ENCODE peak calls at places on chromosome 2, in eight cellular contexts. E is GM12892, S is T-helper 17 cell, C is NCI-H1694, K is fibroblast of the aortic adventitia, X is M059J, A is HEK293T, P is naive B cell. G is an unnamed sample.

GRCh38 chr2:217732995-217733394 is 269.8 kb downstream of the TNS1 start:
- DNase-seq in K (peak; percentile 37), P (no peak), E (no peak), X (no peak), C (no peak), S (no peak), A (no peak), G (no peak)

GRCh38 chr2:224039080-224039769 is at the start of gene SERPINE2:
- DNase-seq in S (no peak), K (peak; percentile 61), X (peak; percentile 80), C (peak; percentile 30), E (peak; percentile 41), A (peak; percentile 77), P (peak; percentile 38), G (peak; percentile 68)

GRCh38 chr2:239465017-239466001 is 64.5 kb upstream of the HDAC4 start:
- DNase-seq in A (no peak), S (no peak), C (no peak), K (no peak), P (no peak), X (peak; percentile 68), E (no peak), G (no peak)

GRCh38 chr2:20444993-20445910 is 1.6 kb upstream of the RHOB start:
- DNase-seq in S (no peak), A (no peak), C (no peak), E (no peak), X (no peak), P (no peak), K (no peak), G (no peak)

GRCh38 chr2:64263315-64263714 is 119.1 kb upstream of the PELI1 start:
- DNase-seq in C (no peak), S (no peak), A (no peak), P (no peak), X (peak; percentile 42), E (no peak), K (peak; percentile 62), G (no peak)

GRCh38 chr2:218517434-218518206 is 50.5 kb downstream of the USP37 start:
- DNase-seq in E (no peak), K (peak; percentile 9), S (no peak), P (no peak), X (peak; percentile 2), A (no peak), C (no peak), G (no peak)

GRCh38 chr2:86671304-86671981 is 47.8 kb upstream of the RNF103 start:
- DNase-seq in X (peak; percentile 28), S (no peak), C (no peak), A (no peak), E (no peak), P (no peak), K (peak; percentile 28), G (no peak)

GRCh38 chr2:73130790-73131189 is 18.0 kb upstream of the RAB11FIP5 start:
- DNase-seq in A (no peak), P (no peak), C (no peak), S (no peak), E (no peak), K (no peak), X (no peak), G (no peak)

GRCh38 chr2:164739966-164740365 is 101.7 kb downstream of the COBLL1 start:
- DNase-seq in P (no peak), A (no peak), X (peak; percentile 75), C (no peak), K (peak; percentile 78), S (no peak), E (no peak), G (no peak)

G was measured in WTC11.